ENCODE peak calls at places on chromosomes 12 and 14, in ten cellular contexts. U is WERI-Rb-1; P is CD8-positive, alpha-beta memory T cell; I is mammary epithelial cell; Z is fibroblast of lung; L is AG09309; M is esophagus squamous epithelium; T is PC-9; H is PC-3; G is skeletal muscle cell. X is an unnamed sample.
A peak's percentile ranks its signal among the peaks of the same experiment; 100 is the strongest.

GRCh38 chr14:73755434-73756014 is 41.3 kb upstream of the PNMA1 start:
- DNase-seq in Z (no peak), U (no peak), P (no peak), L (no peak), I (peak; percentile 70), T (peak; percentile 69), G (no peak), M (no peak), H (no peak), X (peak; percentile 73)

GRCh38 chr12:32134144-32134888 is 27.7 kb downstream of the BICD1 start:
- DNase-seq in U (no peak), M (no peak), T (peak; percentile 73), P (peak; percentile 25), L (no peak), I (peak; percentile 52), Z (peak; percentile 22), G (no peak), H (peak; percentile 84), X (peak; percentile 37)

GRCh38 chr14:88599761-88600439 is 37.1 kb downstream of the ZC3H14 start:
- DNase-seq in G (no peak), L (no peak), I (no peak), H (no peak), T (no peak), M (no peak), Z (no peak), P (no peak), U (no peak), X (no peak)

GRCh38 chr12:95416111-95416636 is 57.8 kb upstream of the METAP2 start:
- DNase-seq in M (no peak), L (no peak), T (no peak), U (peak; percentile 18), H (no peak), I (no peak), P (no peak), Z (no peak), G (no peak), X (no peak)

GRCh38 chr12:58907326-58907855 is 12.9 kb downstream of the LRIG3 start:
- DNase-seq in Z (peak; percentile 52), T (no peak), L (no peak), M (no peak), H (no peak), G (peak; percentile 36), I (no peak), U (no peak), P (no peak), X (no peak)

GRCh38 chr12:104569348-104570173 is 112.8 kb downstream of the CHST11 start:
- DNase-seq in U (no peak), H (no peak), P (peak; percentile 82), Z (no peak), G (no peak), T (no peak), M (peak; percentile 16), L (no peak), I (no peak), X (no peak)

GRCh38 chr14:48430805-48431204 is 755.4 kb upstream of the MDGA2 start:
- DNase-seq in I (no peak), L (no peak), Z (no peak), M (no peak), T (no peak), H (no peak), U (no peak), P (no peak), G (no peak), X (no peak)

GRCh38 chr14:92590941-92591340 is 77.4 kb downstream of the RIN3 start:
- DNase-seq in P (no peak), M (no peak), U (no peak), L (no peak), H (no peak), T (no peak), I (no peak), Z (no peak), G (no peak), X (no peak)

GRCh38 chr12:39300799-39301198 is 142.1 kb downstream of the KIF21A start:
- DNase-seq in Z (peak; percentile 15), U (no peak), T (no peak), G (peak; percentile 34), H (no peak), M (no peak), I (no peak), L (peak; percentile 2), P (no peak), X (no peak)

DNA sequence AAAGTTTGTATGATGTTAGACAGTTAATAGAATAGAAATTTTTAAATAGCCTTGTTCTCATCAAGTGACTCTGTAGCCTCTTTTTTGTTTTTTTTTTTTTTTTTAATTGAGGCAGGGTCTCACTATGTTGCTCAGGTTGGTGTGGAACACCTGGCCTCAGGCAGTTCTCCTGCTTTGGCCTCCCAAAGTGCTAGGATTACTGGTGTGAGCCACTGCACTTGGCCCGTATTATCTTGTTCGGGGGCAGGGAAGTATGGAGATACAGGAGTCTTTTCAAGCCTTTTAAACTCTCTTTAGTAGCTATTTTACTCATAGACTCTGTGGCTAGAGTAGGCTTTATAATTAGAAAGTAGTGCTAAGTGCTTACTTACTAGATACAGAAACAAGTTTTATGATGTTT is 31.1 kb downstream of the FBXO34 start:
- DNase-seq in Z (no peak), T (no peak), U (no peak), L (no peak), H (no peak), P (no peak), I (no peak), G (no peak), M (no peak), X (peak; percentile 18)
- H3K4me3 ChIP-seq in Z (no peak overlapping the region), T (no peak overlapping the region), U (no peak overlapping the region), L (no peak overlapping the region), H (no peak overlapping the region), P (no peak overlapping the region), I (peak overlapping the region; percentile 8), G (no peak overlapping the region), M (no peak overlapping the region), X (no peak overlapping the region)

GRCh38 chr14:22535916-22536315 is 53.1 kb downstream of the DAD1 start:
- DNase-seq in T (no peak), L (no peak), H (no peak), G (no peak), P (no peak), U (no peak), M (no peak), I (no peak), Z (no peak), X (no peak)

GRCh38 chr14:22538671-22539228 is 50.3 kb downstream of the DAD1 start:
- DNase-seq in Z (no peak), P (no peak), H (no peak), L (no peak), T (no peak), M (no peak), G (no peak), I (no peak), U (no peak), X (no peak)

GRCh38 chr14:22536853-22537338 is 52.1 kb downstream of the DAD1 start:
- DNase-seq in U (no peak), I (peak; percentile 96), H (peak; percentile 98), Z (peak; percentile 95), G (peak; percentile 89), L (peak; percentile 69), M (no peak), T (peak; percentile 76), P (peak; percentile 63), X (peak; percentile 99)

GRCh38 chr14:22539831-22540230 is 49.2 kb downstream of the DAD1 start:
- DNase-seq in L (no peak), M (no peak), G (no peak), U (no peak), Z (no peak), P (no peak), H (no peak), I (no peak), T (no peak), X (no peak)

DNA sequence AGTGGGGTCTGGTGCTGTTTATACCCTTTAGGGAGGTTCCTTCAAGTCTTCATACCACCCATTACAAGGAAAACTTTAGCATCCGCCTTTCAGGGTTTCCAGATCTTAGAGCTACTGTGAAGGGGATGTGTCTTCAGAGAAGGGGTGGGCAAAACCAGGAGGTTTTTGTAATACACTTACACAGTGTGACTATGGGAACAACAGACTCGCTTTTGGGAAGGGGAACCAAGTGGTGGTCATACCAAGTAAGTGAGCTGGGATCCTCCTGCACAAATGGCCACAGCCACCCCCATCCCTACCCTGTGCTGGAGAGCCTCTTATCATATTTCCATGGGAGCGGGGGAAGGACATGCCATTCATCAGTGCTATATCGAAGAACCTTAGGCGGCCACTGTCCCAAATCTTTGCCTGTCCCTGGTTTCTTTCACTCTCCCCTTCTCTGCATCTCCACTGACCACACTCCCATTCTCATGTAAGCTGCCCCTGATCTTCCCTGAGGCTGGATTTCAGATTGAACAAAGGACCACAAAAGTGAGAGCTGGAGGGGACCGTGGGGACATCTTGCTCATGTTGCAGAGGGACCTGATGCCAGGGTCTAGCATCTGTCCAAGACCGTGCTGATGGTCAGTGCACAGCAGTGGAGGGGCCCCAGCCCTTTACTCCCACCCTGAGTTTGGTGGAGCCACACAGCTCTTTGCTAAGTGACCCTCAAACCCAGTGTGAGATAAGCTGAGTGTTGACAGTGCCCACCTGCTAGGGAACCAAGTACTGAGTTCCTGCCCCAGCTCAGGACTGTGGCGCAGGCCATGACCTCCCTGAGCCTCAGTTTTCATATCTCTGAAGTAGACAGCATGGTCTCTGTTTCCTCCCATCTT is 51.4 kb downstream of the DAD1 start:
- DNase-seq in Z (no peak), L (no peak), M (no peak), G (no peak), I (no peak), H (no peak), U (no peak), P (no peak), T (no peak), X (no peak)
- H3K4me3 ChIP-seq in Z (no peak overlapping the region), L (no peak overlapping the region), M (no peak overlapping the region), G (no peak overlapping the region), I (no peak overlapping the region), H (no peak overlapping the region), U (no peak overlapping the region), P (peak overlapping the region; percentile 60), T (no peak overlapping the region), X (no peak overlapping the region)

DNA sequence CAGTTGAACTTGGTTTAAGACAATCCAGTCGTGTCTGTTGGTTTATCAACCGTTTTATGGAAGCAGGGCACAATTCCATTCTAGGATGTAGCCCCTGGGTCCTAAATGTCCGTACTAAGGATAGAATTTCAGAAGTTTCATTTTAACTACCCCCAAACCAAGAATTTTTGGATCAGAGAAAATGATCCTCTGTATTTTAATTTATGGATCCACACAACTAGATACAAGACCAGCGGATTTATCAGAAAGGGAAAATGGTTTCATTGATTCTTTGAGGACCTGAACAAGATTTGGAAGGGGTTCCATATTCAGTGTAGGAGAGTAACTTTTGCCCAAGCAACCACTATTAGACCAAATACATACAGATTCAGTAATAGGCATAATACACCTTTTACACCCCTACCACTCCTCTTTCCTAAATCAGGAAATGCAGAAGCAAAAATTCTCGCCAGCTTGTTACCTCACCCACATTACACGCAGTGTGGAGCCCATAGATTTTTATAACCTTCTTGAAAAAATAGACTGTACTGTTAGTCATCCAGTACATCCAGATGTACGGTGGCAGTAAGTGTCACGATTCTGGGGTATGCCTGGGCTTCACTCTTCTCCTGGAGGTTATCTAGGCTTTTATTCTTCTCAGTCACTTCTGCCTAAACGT is 1.4 kb upstream of the FBXL14 start:
- DNase-seq in T (no peak), P (no peak), I (no peak), Z (no peak), L (no peak), H (no peak), M (no peak), G (no peak), U (no peak), X (no peak)
- H3K4me3 ChIP-seq in T (peak overlapping the region; percentile 91), P (peak overlapping the region; percentile 72), I (no peak overlapping the region), Z (peak overlapping the region; percentile 76), L (no peak overlapping the region), H (no peak overlapping the region), M (no peak overlapping the region), G (peak overlapping the region; percentile 68), U (no peak overlapping the region), X (no peak overlapping the region)

GRCh38 chr12:93007539-93007938 is 78.4 kb upstream of the EEA1 start:
- DNase-seq in U (no peak), M (no peak), P (no peak), H (no peak), Z (no peak), T (no peak), G (no peak), L (no peak), I (no peak), X (no peak)
- H3K4me3 ChIP-seq in U (no peak overlapping the region), M (no peak overlapping the region), P (no peak overlapping the region), H (no peak overlapping the region), Z (no peak overlapping the region), T (no peak overlapping the region), G (no peak overlapping the region), L (no peak overlapping the region), I (no peak overlapping the region), X (no peak overlapping the region)

X was measured in bronchial epithelial cell.